ENCODE peak calls at places on chromosomes 1 and 21, in four cellular contexts. T is HL-60, K is GM12878, P is K562. O is an unnamed sample.

GRCh38 chr1:90718411-90719320 is 1.6 kb upstream of the BARHL2 start:
- DNase-seq in T (no peak), K (no peak), P (no peak), O (no peak)

GRCh38 chr1:115545791-115546733 is 95.7 kb upstream of the VANGL1 start:
- DNase-seq in P (peak; percentile 29), K (no peak), T (peak; percentile 7), O (no peak)

GRCh38 chr1:177219458-177220390 is 49.0 kb downstream of the BRINP2 start:
- DNase-seq in T (no peak), P (no peak), K (no peak), O (no peak)

GRCh38 chr1:1196431-1197187 is 9.8 kb downstream of the TNFRSF18 start:
- DNase-seq in P (no peak), T (no peak), K (no peak), O (no peak)

GRCh38 chr1:116769994-116770393 is 15.8 kb downstream of the CD2 start:
- DNase-seq in T (no peak), K (no peak), P (no peak), O (no peak)

GRCh38 chr1:198694542-198694941 is 55.7 kb downstream of the PTPRC start:
- DNase-seq in K (no peak), T (no peak), P (no peak), O (no peak)

GRCh38 chr1:48027533-48027835 is 30.3 kb upstream of the TRABD2B start:
- DNase-seq in T (no peak), P (no peak), K (no peak), O (no peak)

GRCh38 chr1:36511804-36512798 is 29.4 kb upstream of the CSF3R start:
- DNase-seq in P (no peak), T (no peak), K (no peak), O (no peak)

GRCh38 chr1:28871631-28872401 is 42.6 kb upstream of the EPB41 start:
- DNase-seq in K (no peak), T (no peak), P (no peak), O (no peak)

GRCh38 chr1:93447481-93448291 is at the start of gene FNBP1L:
- DNase-seq in K (no peak), T (peak; percentile 29), P (peak; percentile 92), O (peak; percentile 48)

GRCh38 chr1:81498370-81499184 is 302.2 kb upstream of the ADGRL2 start:
- DNase-seq in T (no peak), P (no peak), K (no peak), O (no peak)

GRCh38 chr1:230548357-230548756 is 93.9 kb upstream of the COG2 start:
- DNase-seq in K (no peak), T (no peak), P (no peak), O (no peak)

GRCh38 chr1:59691261-59691660 is 123.5 kb upstream of the HOOK1 start:
- DNase-seq in K (no peak), T (no peak), P (no peak), O (no peak)

GRCh38 chr1:73366734-73367413 is 831.1 kb downstream of the LRRIQ3 start:
- DNase-seq in K (no peak), T (no peak), P (no peak), O (no peak)

GRCh38 chr1:218600968-218601367 is 255.8 kb downstream of the TGFB2 start:
- DNase-seq in T (no peak), P (no peak), K (no peak), O (no peak)

GRCh38 chr1:53454019-53454418 is 5.2 kb upstream of the DMRTB1 start:
- DNase-seq in K (no peak), P (no peak), T (peak; percentile 45), O (no peak)

GRCh38 chr1:39733161-39733560 is 5.5 kb upstream of the PPIE start:
- DNase-seq in T (no peak), P (no peak), K (no peak), O (no peak)

GRCh38 chr1:154963643-154964042 is 2.1 kb upstream of the PYGO2 start:
- DNase-seq in K (no peak), P (no peak), T (no peak), O (no peak)

GRCh38 chr1:44568128-44568900 is 106.0 kb downstream of the TMEM53 start:
- DNase-seq in K (no peak), P (no peak), T (no peak), O (no peak)

GRCh38 chr1:59329412-59330053 is 32.6 kb downstream of the FGGY start:
- DNase-seq in K (no peak), T (no peak), P (no peak), O (no peak)

GRCh38 chr1:46673749-46674182 is 2.1 kb downstream of the TEX38 start:
- DNase-seq in K (no peak), P (peak; percentile 64), T (no peak), O (no peak)

GRCh38 chr21:45288441-45288841 is 746 bp upstream of the POFUT2 start:
- DNase-seq in P (no peak), K (no peak), T (no peak), O (no peak)

DNA sequence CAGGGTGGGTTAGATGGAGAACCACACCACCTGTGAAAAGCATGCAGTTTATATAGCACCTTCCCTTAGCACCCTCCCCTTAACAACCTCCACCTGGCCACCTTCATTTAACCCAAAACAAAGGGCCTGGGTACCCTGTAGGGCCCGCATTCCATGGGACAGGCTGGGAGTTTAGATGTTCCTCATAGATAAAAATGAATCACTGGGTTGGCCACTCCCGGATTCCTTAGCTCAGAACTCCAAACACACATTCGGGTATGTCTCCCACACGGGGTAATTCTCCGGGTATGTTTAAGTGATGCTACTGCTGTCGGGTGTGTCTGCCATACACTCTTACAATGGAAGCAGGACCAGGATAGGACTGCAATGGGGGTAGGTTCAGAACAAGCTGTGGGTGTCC is 43.9 kb upstream of the FOXO6 start:
- DNase-seq in T (no peak), K (no peak), P (no peak), O (no peak)
- TF ChIP-seq SPI1 in T (no peak), K (no peak), P (no peak), O (no peak)

DNA sequence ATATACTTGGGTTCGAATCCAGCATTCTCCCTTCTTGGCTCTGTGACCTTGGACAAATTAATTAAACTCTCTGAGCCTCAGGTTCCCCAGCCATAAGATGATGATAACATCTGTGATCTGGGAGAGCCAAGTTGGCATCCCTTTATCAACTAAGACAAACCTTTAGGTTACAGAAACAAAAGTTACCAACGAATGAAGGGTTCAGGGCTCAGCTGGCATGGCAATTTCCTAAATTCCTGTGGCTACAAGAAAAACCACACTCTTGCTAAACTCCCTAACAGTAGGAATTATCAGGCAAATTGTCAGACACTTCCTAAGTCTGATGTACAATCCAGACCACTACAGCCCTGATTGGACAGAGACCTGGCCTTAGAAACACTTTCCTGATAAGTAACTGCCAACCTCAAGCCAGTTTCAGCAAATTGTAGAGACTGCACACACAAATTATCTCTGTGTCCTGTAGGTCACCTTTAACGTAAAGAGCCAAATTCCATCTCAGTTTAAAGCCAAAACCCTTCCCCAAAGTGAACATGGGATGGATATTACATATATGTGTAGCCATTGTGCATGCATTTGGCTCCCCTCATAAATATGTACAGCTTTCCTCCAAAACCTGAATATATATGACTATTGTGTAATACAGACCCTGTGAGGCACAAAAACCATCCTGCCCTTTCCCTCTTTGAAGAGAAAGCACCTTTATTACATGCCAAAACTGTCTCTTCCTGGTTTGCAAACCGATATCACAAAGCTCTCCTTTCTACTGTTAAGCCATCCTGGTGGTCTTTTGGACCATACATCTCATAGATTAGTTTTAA is 39.5 kb upstream of the EDARADD start:
- DNase-seq in P (peak; percentile 66), K (no peak), T (peak; percentile 3), O (no peak)
- TF ChIP-seq POLR2AphosphoS5 in P (no peak), K (no peak), T (no peak), O (no peak)

GRCh38 chr1:231665046-231665445 is 38.5 kb downstream of the DISC1 start:
- DNase-seq in P (no peak), K (no peak), T (no peak), O (no peak)

GRCh38 chr1:231666957-231667601 is 40.5 kb downstream of the DISC1 start:
- DNase-seq in P (no peak), T (no peak), K (no peak), O (no peak)

GRCh38 chr1:231667883-231668506 is 41.4 kb downstream of the DISC1 start:
- DNase-seq in P (no peak), K (no peak), T (no peak), O (no peak)

GRCh38 chr1:231663211-231663792 is 36.7 kb downstream of the DISC1 start:
- DNase-seq in P (no peak), K (no peak), T (peak; percentile 84), O (no peak)

GRCh38 chr1:231666220-231666956 is 39.8 kb downstream of the DISC1 start:
- DNase-seq in P (no peak), T (peak; percentile 10), K (no peak), O (no peak)
- TF ChIP-seq SPI1 in P (no peak), T (no peak), K (no peak), O (no peak)

DNA sequence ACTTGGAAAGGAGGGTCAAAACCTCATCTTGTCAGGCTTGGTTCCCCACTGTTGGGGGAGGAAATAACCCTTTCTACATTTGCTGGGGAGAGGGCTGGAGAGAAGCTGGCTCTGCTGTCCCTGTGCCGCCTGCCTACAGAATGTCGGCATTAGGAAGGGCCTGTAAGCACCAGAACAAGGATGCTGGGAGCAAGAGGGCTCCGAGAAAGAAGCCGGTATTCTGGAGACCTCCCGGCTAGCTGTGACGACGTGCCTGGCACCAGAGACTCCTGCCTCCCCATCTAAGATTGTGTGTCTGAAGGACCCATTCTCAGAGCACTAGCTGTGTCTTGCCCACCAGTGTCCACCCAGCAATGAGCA is 6.8 kb downstream of the MYBPHL start:
- DNase-seq in K (no peak), T (no peak), P (no peak), O (no peak)
- TF ChIP-seq POLR2AphosphoS5 in K (no peak), T (no peak), P (no peak), O (no peak)

DNA sequence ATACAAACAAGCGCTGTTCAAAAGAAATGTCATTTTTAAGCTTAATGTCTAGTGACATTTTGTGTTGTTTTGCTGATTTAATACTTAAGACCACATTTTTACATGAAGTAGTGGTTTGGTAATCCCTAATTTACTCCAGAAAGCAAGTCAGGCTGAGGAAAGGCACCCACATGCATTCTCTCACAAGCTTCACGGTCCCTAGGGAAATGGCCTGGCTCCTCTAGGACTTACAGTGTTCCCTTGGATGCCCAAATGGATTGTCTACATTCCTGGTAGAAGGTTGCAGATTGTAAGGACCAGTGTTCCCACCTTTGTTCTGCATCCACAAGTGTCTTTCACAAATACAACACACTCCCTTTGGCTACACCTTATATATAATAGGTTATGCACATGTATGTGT is 9.5 kb downstream of the GPSM2 start:
- DNase-seq in K (no peak), P (no peak), T (no peak), O (no peak)
- TF ChIP-seq SPI1 in K (no peak), P (no peak), T (no peak), O (no peak)